ENCODE peak calls at places on chromosomes 13 and 19, in seven cellular contexts. One of them, this sample, is unnamed.

GRCh38 chr19:46856062-46857022 is 4.5 kb upstream of the ARHGAP35 start:
- DNase-seq in hippocampal formation: peak
- DNase-seq in RPMI7951: peak
- DNase-seq in glutamatergic neuron: peak
- DNase-seq in lung microvascular endothelial cell: peak
- DNase-seq in A549: peak
- DNase-seq in breast epithelium: peak
- DNase-seq in this sample: peak

GRCh38 chr13:23572836-23573235 is 2.6 kb downstream of the TNFRSF19 start:
- DNase-seq in hippocampal formation: no peak
- DNase-seq in glutamatergic neuron: no peak
- DNase-seq in A549: no peak
- DNase-seq in lung microvascular endothelial cell: no peak
- DNase-seq in RPMI7951: no peak
- DNase-seq in breast epithelium: no peak
- DNase-seq in this sample: no peak

GRCh38 chr13:41059466-41059865 is 1.8 kb upstream of the WBP4 start:
- DNase-seq in RPMI7951: no peak
- DNase-seq in hippocampal formation: no peak
- DNase-seq in lung microvascular endothelial cell: peak
- DNase-seq in A549: no peak
- DNase-seq in glutamatergic neuron: no peak
- DNase-seq in breast epithelium: no peak
- DNase-seq in this sample: no peak

GRCh38 chr13:57787058-57787791 is 155.7 kb downstream of the PCDH17 start:
- DNase-seq in A549: no peak
- DNase-seq in hippocampal formation: no peak
- DNase-seq in glutamatergic neuron: peak
- DNase-seq in RPMI7951: no peak
- DNase-seq in breast epithelium: no peak
- DNase-seq in lung microvascular endothelial cell: no peak
- DNase-seq in this sample: no peak

GRCh38 chr19:18800079-18800478 is 9.0 kb upstream of the COMP start:
- DNase-seq in glutamatergic neuron: no peak
- DNase-seq in hippocampal formation: no peak
- DNase-seq in breast epithelium: no peak
- DNase-seq in lung microvascular endothelial cell: no peak
- DNase-seq in A549: no peak
- DNase-seq in RPMI7951: no peak
- DNase-seq in this sample: no peak

GRCh38 chr19:48751835-48752510 is 468 bp downstream of the FUT1 start:
- DNase-seq in RPMI7951: peak
- DNase-seq in breast epithelium: no peak
- DNase-seq in hippocampal formation: no peak
- DNase-seq in lung microvascular endothelial cell: no peak
- DNase-seq in A549: no peak
- DNase-seq in glutamatergic neuron: no peak
- DNase-seq in this sample: no peak

GRCh38 chr19:40625406-40626120 is 24.4 kb downstream of the LTBP4 start:
- DNase-seq in breast epithelium: no peak
- DNase-seq in lung microvascular endothelial cell: no peak
- DNase-seq in RPMI7951: no peak
- DNase-seq in hippocampal formation: no peak
- DNase-seq in A549: no peak
- DNase-seq in glutamatergic neuron: no peak
- DNase-seq in this sample: no peak

GRCh38 chr13:45879666-45880065 is 28.1 kb upstream of the SIAH3 start:
- DNase-seq in A549: peak
- DNase-seq in hippocampal formation: no peak
- DNase-seq in lung microvascular endothelial cell: peak
- DNase-seq in RPMI7951: peak
- DNase-seq in breast epithelium: peak
- DNase-seq in glutamatergic neuron: peak
- DNase-seq in this sample: no peak

GRCh38 chr13:110327036-110327790 is 20.1 kb downstream of the COL4A2 start:
- DNase-seq in RPMI7951: no peak
- DNase-seq in A549: no peak
- DNase-seq in glutamatergic neuron: no peak
- DNase-seq in hippocampal formation: no peak
- DNase-seq in lung microvascular endothelial cell: no peak
- DNase-seq in breast epithelium: no peak
- DNase-seq in this sample: no peak

GRCh38 chr19:36221474-36221873 is 6.6 kb downstream of the ZNF146 start:
- DNase-seq in A549: no peak
- DNase-seq in glutamatergic neuron: no peak
- DNase-seq in hippocampal formation: no peak
- DNase-seq in RPMI7951: no peak
- DNase-seq in lung microvascular endothelial cell: no peak
- DNase-seq in breast epithelium: no peak
- DNase-seq in this sample: no peak

GRCh38 chr19:11111117-11111770 is 22.0 kb downstream of the LDLR start:
- DNase-seq in lung microvascular endothelial cell: no peak
- DNase-seq in breast epithelium: no peak
- DNase-seq in A549: no peak
- DNase-seq in hippocampal formation: no peak
- DNase-seq in RPMI7951: no peak
- DNase-seq in glutamatergic neuron: no peak
- DNase-seq in this sample: no peak

GRCh38 chr19:29837448-29837961 is 25.7 kb downstream of the CCNE1 start:
- DNase-seq in A549: no peak
- DNase-seq in lung microvascular endothelial cell: no peak
- DNase-seq in hippocampal formation: no peak
- DNase-seq in breast epithelium: no peak
- DNase-seq in RPMI7951: no peak
- DNase-seq in glutamatergic neuron: no peak
- DNase-seq in this sample: no peak

This sample was measured in occipital lobe.